ENCODE peak calls at places on chromosomes 6 and 20, in five cellular contexts. D is GM03348, S is AG09319, M is OCI-M1, Y is ACHN. L is an unnamed sample.

GRCh38 chr6:165013701-165014100 is 295.7 kb downstream of the C6orf118 start:
- DNase-seq in M (no peak), Y (no peak), D (no peak), S (no peak), L (no peak)

GRCh38 chr6:6678811-6679210 is 90.3 kb downstream of the LY86 start:
- DNase-seq in Y (no peak), S (no peak), D (no peak), M (no peak), L (no peak)

GRCh38 chr20:32582659-32583580 is 2.2 kb downstream of the NOL4L start:
- DNase-seq in M (peak; percentile 78), D (peak; percentile 61), S (no peak), Y (no peak), L (peak; percentile 71)

GRCh38 chr20:37556538-37556937 is 28.9 kb upstream of the BLCAP start:
- DNase-seq in S (no peak), M (no peak), Y (no peak), D (no peak), L (no peak)

GRCh38 chr20:58645277-58645968 is 5.7 kb upstream of the STX16 start:
- DNase-seq in D (no peak), Y (no peak), S (no peak), M (no peak), L (no peak)

GRCh38 chr20:44028341-44028715 is 113.7 kb downstream of the TOX2 start:
- DNase-seq in S (no peak), M (no peak), D (no peak), Y (no peak), L (no peak)

GRCh38 chr6:109978174-109979032 is at the start of gene GPR6:
- DNase-seq in D (peak; percentile 83), Y (peak; percentile 38), M (peak; percentile 56), S (no peak), L (peak; percentile 57)

GRCh38 chr6:112468359-112468758 is 121.2 kb downstream of the RFPL4B start:
- DNase-seq in D (peak; percentile 23), Y (no peak), M (no peak), S (no peak), L (no peak)

GRCh38 chr20:59811681-59812171 is 121.7 kb downstream of the SYCP2 start:
- DNase-seq in M (no peak), D (no peak), Y (no peak), S (no peak), L (no peak)

GRCh38 chr20:52622086-52622485 is 350.1 kb upstream of the TSHZ2 start:
- DNase-seq in Y (peak; percentile 7), D (peak; percentile 72), S (no peak), M (no peak), L (no peak)

GRCh38 chr6:140708386-140708785 is 1333.9 kb upstream of the CITED2 start:
- DNase-seq in M (no peak), D (no peak), S (no peak), Y (no peak), L (no peak)

GRCh38 chr6:15473741-15474161 is 189.1 kb downstream of the DTNBP1 start:
- DNase-seq in M (no peak), D (no peak), Y (no peak), S (peak; percentile 59), L (no peak)

GRCh38 chr6:126927841-126928240 is 190.6 kb upstream of the RSPO3 start:
- DNase-seq in M (no peak), D (no peak), Y (no peak), S (no peak), L (no peak)

GRCh38 chr20:39877792-39878191 is 811.2 kb downstream of the MAFB start:
- DNase-seq in Y (no peak), D (no peak), M (no peak), S (no peak), L (no peak)

L was measured in erythroblast.